ENCODE peak calls at places on chromosome 7, in eight cellular contexts. N is HepG2, F is A549, B is prostate gland, D is uterus, X is stomach, Q is lower leg skin, L is testis. A is an unnamed sample.

GRCh38 chr7:68862736-68863135 is 735.5 kb upstream of the AUTS2 start:
- DNase-seq in N (no peak), F (no peak), B (no peak), D (no peak), X (no peak), Q (peak), L (peak), A (no peak)

GRCh38 chr7:13979671-13980438 is 9.6 kb downstream of the ETV1 start:
- DNase-seq in N (no peak), F (no peak), B (no peak), D (no peak), X (no peak), Q (no peak), L (no peak), A (no peak)

GRCh38 chr7:5776894-5777645 is 4.4 kb downstream of the RNF216 start:
- DNase-seq in N (no peak), F (no peak), B (no peak), D (no peak), X (no peak), Q (no peak), L (no peak), A (no peak)

GRCh38 chr7:26451997-26452396 is 160.3 kb downstream of the SNX10 start:
- DNase-seq in N (no peak), F (no peak), B (no peak), D (no peak), X (no peak), Q (no peak), L (no peak), A (no peak)

GRCh38 chr7:158274996-158275395 is 312.6 kb downstream of the PTPRN2 start:
- DNase-seq in N (no peak), F (no peak), B (no peak), D (no peak), X (no peak), Q (peak), L (no peak), A (no peak)

GRCh38 chr7:119482671-119483070 is 790.3 kb upstream of the KCND2 start:
- DNase-seq in N (no peak), F (no peak), B (no peak), D (no peak), X (no peak), Q (no peak), L (no peak), A (no peak)

GRCh38 chr7:11592699-11593098 is 239.3 kb downstream of the THSD7A start:
- DNase-seq in N (no peak), F (no peak), B (no peak), D (no peak), X (no peak), Q (no peak), L (no peak), A (no peak)

GRCh38 chr7:6272481-6273323 is at the start of gene CYTH3:
- DNase-seq in N (peak), F (peak), B (peak), D (peak), X (peak), Q (peak), L (peak), A (no peak)

GRCh38 chr7:162583-163297 is 29.6 kb upstream of the FAM20C start:
- DNase-seq in N (no peak), F (no peak), B (no peak), D (no peak), X (no peak), Q (no peak), L (no peak), A (no peak)

GRCh38 chr7:78377532-78377931 is 579.0 kb downstream of the PHTF2 start:
- DNase-seq in N (no peak), F (no peak), B (no peak), D (no peak), X (no peak), Q (no peak), L (no peak), A (no peak)
- TF ChIP-seq CTCF in N (no peak), F (no peak), B (no peak), D (no peak), X (no peak), Q (no peak), L (no peak), A (no peak)

DNA sequence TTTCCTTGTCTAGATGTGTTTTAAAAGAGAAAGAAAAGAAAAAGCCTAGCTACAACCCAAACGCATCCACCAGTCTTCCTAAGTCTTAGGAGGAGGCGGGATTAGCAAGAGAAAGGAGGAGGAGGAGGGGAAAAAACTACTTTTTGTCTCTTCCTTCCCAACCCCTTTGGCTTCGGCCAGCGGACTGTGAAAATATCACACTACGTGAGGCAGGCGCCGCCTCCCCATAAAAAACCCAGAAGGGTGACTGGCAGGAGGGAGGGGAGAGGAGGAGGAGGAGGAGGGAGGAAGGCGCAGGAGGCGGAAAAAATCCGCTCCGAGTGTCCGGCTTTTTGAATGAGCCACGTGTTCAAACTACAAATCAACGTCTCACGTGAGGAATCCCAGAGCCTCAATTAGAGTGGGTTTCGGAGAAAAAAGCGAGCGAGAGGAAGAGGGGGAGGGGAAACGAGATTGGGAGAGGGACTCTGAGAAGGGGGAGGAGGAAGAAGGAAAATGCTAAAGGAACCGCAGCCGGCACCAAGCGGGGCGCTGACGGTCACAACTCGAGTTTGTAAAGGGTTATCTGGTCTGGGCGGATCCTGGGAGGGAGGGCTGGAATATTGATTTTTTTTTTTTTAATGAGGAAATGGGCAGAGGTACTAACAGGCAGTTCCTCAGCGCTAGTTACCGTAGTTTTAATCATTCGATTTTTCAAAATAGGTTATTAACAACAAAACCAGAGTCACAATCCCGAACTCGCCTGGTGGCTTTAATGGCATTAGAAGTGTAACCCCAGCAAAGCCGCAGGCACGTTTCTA is at the start of gene IGF2BP3:
- DNase-seq in N (peak), F (peak), B (no peak), D (no peak), X (no peak), Q (no peak), L (no peak), A (peak)
- TF ChIP-seq POLR2A in N (no peak), F (peak), B (no peak), D (no peak), X (no peak), Q (no peak), L (no peak), A (no peak)

GRCh38 chr7:86947956-86948355 is 111.5 kb downstream of the ELAPOR2 start:
- DNase-seq in N (peak), F (no peak), B (no peak), D (no peak), X (no peak), Q (no peak), L (no peak), A (no peak)

GRCh38 chr7:86950360-86950759 is 109.1 kb downstream of the ELAPOR2 start:
- DNase-seq in N (no peak), F (no peak), B (no peak), D (no peak), X (no peak), Q (no peak), L (no peak), A (no peak)

GRCh38 chr7:86950944-86951343 is 108.5 kb downstream of the ELAPOR2 start:
- DNase-seq in N (no peak), F (no peak), B (no peak), D (no peak), X (no peak), Q (no peak), L (no peak), A (no peak)

GRCh38 chr7:86949779-86950260 is 109.6 kb downstream of the ELAPOR2 start:
- DNase-seq in N (no peak), F (no peak), B (no peak), D (no peak), X (no peak), Q (no peak), L (no peak), A (no peak)

GRCh38 chr7:86949052-86949778 is 110.2 kb downstream of the ELAPOR2 start:
- DNase-seq in N (no peak), F (no peak), B (no peak), D (no peak), X (no peak), Q (no peak), L (no peak), A (no peak)
- TF ChIP-seq CTCF in N (no peak), F (no peak), B (no peak), D (no peak), X (no peak), Q (no peak), L (no peak), A (no peak)

GRCh38 chr7:151060113-151060415 is 675 bp downstream of the SLC4A2 start:
- DNase-seq in N (no peak), F (no peak), B (no peak), D (no peak), X (no peak), Q (no peak), L (no peak), A (no peak)

GRCh38 chr7:151060416-151061234 is 1.2 kb downstream of the SLC4A2 start:
- DNase-seq in N (peak), F (peak), B (no peak), D (peak), X (peak), Q (no peak), L (peak), A (no peak)

GRCh38 chr7:151058766-151059361 is 525 bp upstream of the SLC4A2 start:
- DNase-seq in N (no peak), F (peak), B (no peak), D (no peak), X (no peak), Q (no peak), L (no peak), A (no peak)

GRCh38 chr7:151057989-151058765 is 480 bp upstream of the CDK5 start:
- DNase-seq in N (peak), F (peak), B (peak), D (peak), X (peak), Q (peak), L (peak), A (peak)

GRCh38 chr7:151059362-151060112 is at the start of gene SLC4A2:
- DNase-seq in N (peak), F (peak), B (peak), D (peak), X (peak), Q (peak), L (peak), A (peak)
- TF ChIP-seq POLR2A in N (no peak), F (peak), B (peak), D (peak), X (peak), Q (peak), L (no peak), A (no peak)

GRCh38 chr7:35758421-35758820 is 42.4 kb upstream of the SEPTIN7 start:
- DNase-seq in N (peak), F (peak), B (no peak), D (no peak), X (no peak), Q (no peak), L (peak), A (no peak)
- TF ChIP-seq CTCF in N (peak), F (no peak), B (no peak), D (no peak), X (no peak), Q (no peak), L (no peak), A (no peak)

DNA sequence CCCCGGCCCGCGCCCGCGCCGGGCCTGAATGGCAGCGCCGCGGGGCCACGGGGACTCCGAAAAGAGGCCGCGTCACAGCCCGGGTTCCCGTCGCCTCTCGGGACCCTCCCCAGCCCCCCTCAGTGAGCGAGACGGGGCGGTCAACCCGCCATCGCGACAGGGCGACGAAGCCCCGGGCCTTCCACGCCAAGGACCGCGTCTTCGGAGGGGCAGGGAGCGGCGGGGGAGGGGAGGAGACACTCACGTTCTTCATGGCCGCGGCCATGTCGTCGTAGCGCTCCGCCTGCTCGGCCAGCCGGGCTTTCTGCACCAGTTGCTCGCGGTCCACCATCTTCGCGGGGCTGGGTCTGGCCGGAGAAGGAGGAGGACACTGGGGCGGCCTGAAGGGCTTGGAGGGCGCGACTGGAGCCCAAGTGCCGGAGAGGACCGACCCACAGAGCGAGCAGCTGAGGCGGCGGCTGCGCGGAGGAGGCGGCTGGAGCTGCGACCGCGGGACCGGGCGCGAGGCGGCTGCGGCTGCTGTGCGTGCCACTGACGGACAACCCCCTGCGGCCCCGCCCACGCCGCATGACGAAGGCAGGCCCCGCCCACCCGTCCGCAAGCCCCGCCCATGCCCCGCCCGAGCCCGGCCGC is at the start of gene YWHAG:
- DNase-seq in N (peak), F (peak), B (peak), D (peak), X (peak), Q (peak), L (peak), A (peak)
- TF ChIP-seq POLR2A in N (peak), F (peak), B (peak), D (peak), X (peak), Q (peak), L (peak), A (peak)

DNA sequence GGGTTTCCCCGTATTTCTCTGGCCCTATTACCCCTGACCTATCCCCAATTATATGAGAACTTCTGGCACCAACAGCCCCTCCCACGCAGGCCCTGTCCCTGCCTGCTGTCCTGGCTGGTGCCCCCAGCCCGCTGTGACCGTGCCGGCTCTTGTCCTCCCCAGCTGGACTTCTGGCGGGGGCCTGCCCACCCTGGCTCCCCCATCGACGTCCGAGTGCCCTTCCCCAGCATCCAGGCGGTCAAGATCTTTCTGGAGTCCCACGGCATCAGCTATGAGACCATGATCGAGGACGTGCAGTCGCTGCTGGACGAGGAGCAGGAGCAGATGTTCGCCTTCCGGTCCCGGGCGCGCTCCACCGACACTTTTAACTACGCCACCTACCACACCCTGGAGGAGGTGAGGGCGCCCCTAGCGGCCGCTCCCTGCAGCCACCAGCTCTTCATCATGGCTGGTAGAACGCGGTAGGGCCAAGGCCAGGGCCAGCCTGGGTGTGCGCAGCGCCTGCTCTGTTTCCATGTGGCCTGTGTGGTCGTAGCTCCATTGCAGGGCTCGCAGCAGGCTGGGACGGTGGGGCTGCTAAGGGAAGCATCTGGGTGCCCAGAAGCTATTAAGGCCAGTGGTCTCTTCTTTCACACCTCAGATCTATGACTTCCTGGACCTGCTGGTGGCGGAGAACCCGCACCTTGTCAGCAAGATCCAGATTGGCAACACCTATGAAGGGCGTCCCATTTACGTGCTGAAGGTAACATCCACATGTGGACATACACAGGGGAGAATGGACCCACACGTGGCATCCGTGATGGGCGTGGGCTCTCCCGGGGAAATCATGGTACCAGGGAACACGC is 1.4 kb downstream of the CPA1 start:
- DNase-seq in N (no peak), F (no peak), B (no peak), D (no peak), X (no peak), Q (peak), L (peak), A (no peak)
- TF ChIP-seq CTCF in N (peak), F (peak), B (no peak), D (no peak), X (no peak), Q (no peak), L (peak), A (no peak)

DNA sequence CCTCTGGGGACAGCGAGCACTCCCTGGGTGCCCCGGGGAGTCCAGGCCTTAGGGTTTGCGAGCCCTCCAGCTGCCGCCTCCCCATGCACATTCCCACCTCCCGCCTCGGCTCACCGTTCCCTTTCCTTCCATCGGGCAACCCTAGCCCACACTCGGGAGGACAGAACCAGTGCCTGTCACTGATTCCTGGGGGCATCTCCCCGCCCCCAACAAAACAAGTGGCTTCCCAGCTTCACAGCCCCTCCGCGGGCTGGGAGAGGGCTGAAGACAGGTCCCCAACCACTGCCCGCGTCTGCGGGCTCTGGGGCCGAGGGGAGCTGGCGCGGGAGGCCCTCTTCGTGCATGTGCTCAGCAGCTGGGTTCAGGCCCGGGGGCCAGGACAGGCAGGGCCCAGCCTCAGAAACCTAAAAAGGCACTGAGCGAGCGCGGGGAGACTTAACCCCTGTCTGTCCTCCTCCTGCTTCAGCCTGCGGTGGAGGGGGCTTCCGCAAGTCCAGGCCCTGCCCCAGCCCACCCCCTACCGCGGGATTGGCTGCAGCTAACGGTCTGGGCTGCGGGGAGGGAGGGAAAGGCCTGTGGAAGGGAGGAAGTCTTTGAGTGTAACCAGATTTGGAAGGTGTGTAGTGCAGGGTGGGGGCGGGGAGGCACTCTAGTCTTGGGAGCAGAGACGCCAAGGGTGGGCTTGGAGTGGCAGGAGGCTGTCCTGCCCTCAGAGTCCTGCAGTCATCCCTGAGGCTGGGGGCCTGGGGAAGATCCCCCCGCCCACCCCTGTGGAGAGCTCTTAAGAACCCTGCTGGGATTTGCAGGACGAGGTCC is 1.2 kb downstream of the FLNC start:
- DNase-seq in N (no peak), F (no peak), B (no peak), D (peak), X (no peak), Q (no peak), L (no peak), A (no peak)
- TF ChIP-seq POLR2A in N (no peak), F (no peak), B (no peak), D (peak), X (no peak), Q (no peak), L (no peak), A (peak)

GRCh38 chr7:83365746-83366145 is 203.1 kb upstream of the PCLO start:
- DNase-seq in N (no peak), F (no peak), B (no peak), D (no peak), X (no peak), Q (no peak), L (no peak), A (no peak)
- TF ChIP-seq CTCF in N (no peak), F (no peak), B (no peak), D (no peak), X (no peak), Q (no peak), L (no peak), A (no peak)

A was measured in esophagus muscularis mucosa.